ENCODE peak calls at places on chromosomes 11 and 22, in seven cellular contexts. S is HTR-8/SVneo; W is Caki2; B is fibroblast of the aortic adventitia; A is activated naive CD8-positive, alpha-beta T cell treated with anti-CD3 and anti-CD28 coated beads, Interleukin-2, amount 50 U/mL, for 24 hours; I is transverse colon; V is AG10803. U is an unnamed sample.

GRCh38 chr11:100769165-100769564 is 82.1 kb downstream of the ARHGAP42 start:
- DNase-seq in S (no peak), W (no peak), B (no peak), A (no peak), I (no peak), V (peak), U (no peak)

GRCh38 chr22:18088825-18089568 is 11.2 kb downstream of the PEX26 start:
- DNase-seq in S (no peak), W (peak), B (no peak), A (no peak), I (peak), V (no peak), U (no peak)

GRCh38 chr11:126383301-126384052 is 28.0 kb downstream of the ST3GAL4 start:
- DNase-seq in S (no peak), W (no peak), B (no peak), A (no peak), I (no peak), V (no peak), U (no peak)

GRCh38 chr11:2828585-2829330 is 56.8 kb downstream of the CDKN1C start:
- DNase-seq in S (no peak), W (no peak), B (no peak), A (no peak), I (no peak), V (no peak), U (no peak)

GRCh38 chr11:29773656-29774264 is 243.1 kb downstream of the KCNA4 start:
- DNase-seq in S (no peak), W (no peak), B (peak), A (no peak), I (no peak), V (no peak), U (peak)

GRCh38 chr11:87173185-87174039 is 135.7 kb downstream of the TMEM135 start:
- DNase-seq in S (peak), W (peak), B (peak), A (no peak), I (no peak), V (peak), U (peak)

GRCh38 chr11:73173755-73174494 is 31.8 kb upstream of the FCHSD2 start:
- DNase-seq in S (no peak), W (no peak), B (no peak), A (no peak), I (peak), V (no peak), U (no peak)

GRCh38 chr11:7969756-7970646 is 4.8 kb upstream of the NLRP10 start:
- DNase-seq in S (no peak), W (no peak), B (no peak), A (no peak), I (no peak), V (peak), U (no peak)

GRCh38 chr11:82185925-82186324 is 547.7 kb downstream of the FAM181B start:
- DNase-seq in S (no peak), W (no peak), B (no peak), A (no peak), I (no peak), V (no peak), U (no peak)

GRCh38 chr22:50074551-50075042 is 10.6 kb downstream of the MLC1 start:
- DNase-seq in S (no peak), W (peak), B (no peak), A (no peak), I (peak), V (no peak), U (no peak)

GRCh38 chr11:8101421-8101820 is 20.4 kb downstream of the TUB start:
- DNase-seq in S (no peak), W (no peak), B (no peak), A (no peak), I (no peak), V (no peak), U (no peak)